ENCODE peak calls at places on chromosomes 12 and 14, in ten cellular contexts. F is GM12864; W is naive thymus-derived CD8-positive, alpha-beta T cell; Q is AG04450; D is NCI-H2107; P is iris pigment epithelial cell; H is NCI-H1092; Y is RWPE1; L is NCI-H345; C is GM20000. T is an unnamed sample.
A peak's percentile ranks its signal among the peaks of the same experiment; 100 is the strongest.

GRCh38 chr12:77325505-77325904 is 260.1 kb upstream of the E2F7 start:
- DNase-seq in F (no peak), W (no peak), Q (no peak), D (no peak), P (no peak), H (no peak), Y (no peak), L (no peak), C (peak; percentile 27), T (no peak)

GRCh38 chr12:104758771-104759170 is 199.3 kb downstream of the SLC41A2 start:
- DNase-seq in F (no peak), W (no peak), Q (no peak), D (no peak), P (no peak), H (no peak), Y (no peak), L (no peak), C (no peak), T (no peak)

GRCh38 chr12:90091809-90092208 is 383.2 kb upstream of the ATP2B1 start:
- DNase-seq in F (no peak), W (no peak), Q (no peak), D (no peak), P (no peak), H (no peak), Y (no peak), L (no peak), C (no peak), T (no peak)

GRCh38 chr14:61188196-61188595 is 92.9 kb downstream of the TMEM30B start:
- DNase-seq in F (no peak), W (no peak), Q (no peak), D (no peak), P (no peak), H (no peak), Y (no peak), L (no peak), C (no peak), T (no peak)

GRCh38 chr14:32622742-32623141 is 293.6 kb downstream of the AKAP6 start:
- DNase-seq in F (peak; percentile 31), W (no peak), Q (no peak), D (no peak), P (no peak), H (no peak), Y (no peak), L (no peak), C (no peak), T (no peak)

GRCh38 chr14:58645641-58646040 is 7.9 kb downstream of the DACT1 start:
- DNase-seq in F (no peak), W (no peak), Q (no peak), D (no peak), P (no peak), H (no peak), Y (no peak), L (no peak), C (no peak), T (no peak)

GRCh38 chr12:63889721-63890509 is 45.4 kb downstream of the SRGAP1 start:
- DNase-seq in F (no peak), W (no peak), Q (no peak), D (no peak), P (peak; percentile 33), H (no peak), Y (no peak), L (no peak), C (no peak), T (no peak)

GRCh38 chr14:85195872-85196477 is 334.0 kb upstream of the FLRT2 start:
- DNase-seq in F (no peak), W (no peak), Q (no peak), D (no peak), P (no peak), H (no peak), Y (peak; percentile 39), L (no peak), C (no peak), T (no peak)

GRCh38 chr12:40016960-40017359 is 88.9 kb downstream of the SLC2A13 start:
- DNase-seq in F (no peak), W (no peak), Q (peak; percentile 4), D (no peak), P (peak; percentile 40), H (no peak), Y (no peak), L (no peak), C (no peak), T (no peak)

GRCh38 chr12:26119391-26119981 is 5.4 kb downstream of the BHLHE41 start:
- DNase-seq in F (no peak), W (peak; percentile 10), Q (no peak), D (no peak), P (peak; percentile 79), H (no peak), Y (no peak), L (no peak), C (peak; percentile 52), T (peak; percentile 82)

GRCh38 chr12:124451016-124451415 is 116.4 kb downstream of the NCOR2 start:
- DNase-seq in F (no peak), W (no peak), Q (no peak), D (no peak), P (no peak), H (no peak), Y (no peak), L (no peak), C (no peak), T (no peak)

GRCh38 chr14:101755591-101756324 is 5.8 kb upstream of the PPP2R5C start:
- DNase-seq in F (no peak), W (no peak), Q (no peak), D (no peak), P (no peak), H (no peak), Y (no peak), L (no peak), C (no peak), T (no peak)

GRCh38 chr12:2613674-2614073 is 181.1 kb upstream of the FKBP4 start:
- DNase-seq in F (no peak), W (no peak), Q (peak; percentile 91), D (no peak), P (peak; percentile 98), H (no peak), Y (peak; percentile 66), L (no peak), C (no peak), T (no peak)

GRCh38 chr12:32921397-32921796 is 24.8 kb upstream of the PKP2 start:
- DNase-seq in F (no peak), W (no peak), Q (no peak), D (no peak), P (peak; percentile 92), H (no peak), Y (peak; percentile 45), L (no peak), C (no peak), T (no peak)

GRCh38 chr12:30599631-30600030 is 96.0 kb downstream of the IPO8 start:
- DNase-seq in F (no peak), W (no peak), Q (peak; percentile 13), D (no peak), P (peak; percentile 88), H (peak; percentile 59), Y (no peak), L (peak; percentile 49), C (no peak), T (no peak)

GRCh38 chr12:109910969-109911348 is 10.9 kb downstream of the TCHP start:
- DNase-seq in F (no peak), W (no peak), Q (no peak), D (no peak), P (peak; percentile 58), H (no peak), Y (peak; percentile 36), L (no peak), C (no peak), T (no peak)

GRCh38 chr12:70757830-70758493 is 120.7 kb upstream of the PTPRB start:
- DNase-seq in F (no peak), W (no peak), Q (no peak), D (no peak), P (no peak), H (no peak), Y (no peak), L (no peak), C (no peak), T (no peak)

GRCh38 chr12:76018672-76019071 is 12.9 kb downstream of the PHLDA1 start:
- DNase-seq in F (no peak), W (no peak), Q (no peak), D (no peak), P (no peak), H (no peak), Y (no peak), L (no peak), C (no peak), T (no peak)

GRCh38 chr12:92155733-92156132 is 10.1 kb upstream of the BTG1 start:
- DNase-seq in F (no peak), W (no peak), Q (no peak), D (no peak), P (peak; percentile 63), H (no peak), Y (no peak), L (no peak), C (no peak), T (no peak)

GRCh38 chr14:100078216-100078780 is 13.1 kb downstream of the EVL start:
- DNase-seq in F (no peak), W (no peak), Q (no peak), D (no peak), P (no peak), H (no peak), Y (no peak), L (no peak), C (no peak), T (no peak)

GRCh38 chr14:99419905-99420304 is 60.8 kb downstream of the SETD3 start:
- DNase-seq in F (no peak), W (no peak), Q (no peak), D (no peak), P (no peak), H (no peak), Y (no peak), L (no peak), C (no peak), T (no peak)

GRCh38 chr14:73913256-73913655 is 26.6 kb downstream of the ZNF410 start:
- DNase-seq in F (no peak), W (no peak), Q (no peak), D (no peak), P (peak; percentile 74), H (no peak), Y (no peak), L (no peak), C (no peak), T (no peak)

GRCh38 chr14:73740921-73741326 is 26.7 kb upstream of the PNMA1 start:
- DNase-seq in F (no peak), W (no peak), Q (no peak), D (no peak), P (peak; percentile 42), H (no peak), Y (peak; percentile 88), L (no peak), C (no peak), T (no peak)

GRCh38 chr12:59844775-59845174 is 248.9 kb downstream of the SLC16A7 start:
- DNase-seq in F (no peak), W (no peak), Q (no peak), D (no peak), P (no peak), H (no peak), Y (no peak), L (no peak), C (no peak), T (no peak)

GRCh38 chr14:98897605-98898309 is 374.2 kb downstream of the BCL11B start:
- DNase-seq in F (no peak), W (no peak), Q (no peak), D (no peak), P (no peak), H (no peak), Y (no peak), L (peak; percentile 8), C (no peak), T (no peak)

GRCh38 chr14:28772613-28773012 is 6.0 kb downstream of the FOXG1 start:
- DNase-seq in F (no peak), W (no peak), Q (no peak), D (peak; percentile 91), P (no peak), H (peak; percentile 79), Y (no peak), L (peak; percentile 93), C (no peak), T (no peak)

GRCh38 chr12:116202940-116203339 is 74.6 kb downstream of the MED13L start:
- DNase-seq in F (no peak), W (no peak), Q (no peak), D (no peak), P (peak; percentile 57), H (no peak), Y (no peak), L (no peak), C (no peak), T (no peak)

GRCh38 chr14:23141706-23142467 is 22.8 kb upstream of the CEBPE start:
- DNase-seq in F (no peak), W (no peak), Q (no peak), D (no peak), P (peak; percentile 54), H (no peak), Y (peak; percentile 52), L (peak; percentile 8), C (no peak), T (no peak)